ENCODE peak calls at places on chromosomes 3 and 15, in nine cellular contexts. One of them, this sample, is unnamed. For H3K4me1, the result is how much of the 10 kb centered on the place peaks cover.

GRCh38 chr15:22885105-22885504 is 46.6 kb downstream of the NIPA2 start:
- DNase-seq in fibroblast of lung: no peak
- DNase-seq in aorta: no peak
- DNase-seq in upper lobe of right lung: no peak
- DNase-seq in kidney: no peak
- DNase-seq in stomach: no peak
- DNase-seq in hepatocyte: no peak
- DNase-seq in DND-41: no peak
- DNase-seq in tibial nerve: no peak
- DNase-seq in this sample: no peak

GRCh38 chr3:98994128-98994762 is 92.8 kb upstream of the DCBLD2 start:
- DNase-seq in aorta: no peak
- DNase-seq in DND-41: no peak
- DNase-seq in stomach: no peak
- DNase-seq in tibial nerve: peak
- DNase-seq in kidney: no peak
- DNase-seq in hepatocyte: peak
- DNase-seq in fibroblast of lung: peak
- DNase-seq in upper lobe of right lung: no peak
- DNase-seq in this sample: no peak

GRCh38 chr3:178603735-178604134 is 67.5 kb downstream of the KCNMB2 start:
- DNase-seq in kidney: no peak
- DNase-seq in DND-41: no peak
- DNase-seq in upper lobe of right lung: no peak
- DNase-seq in hepatocyte: no peak
- DNase-seq in fibroblast of lung: no peak
- DNase-seq in stomach: no peak
- DNase-seq in aorta: no peak
- DNase-seq in tibial nerve: no peak
- DNase-seq in this sample: no peak

GRCh38 chr3:48614044-48614443 is 4.6 kb upstream of the UQCRC1 start:
- DNase-seq in stomach: no peak
- DNase-seq in hepatocyte: no peak
- DNase-seq in tibial nerve: no peak
- DNase-seq in aorta: no peak
- DNase-seq in fibroblast of lung: peak
- DNase-seq in upper lobe of right lung: no peak
- DNase-seq in kidney: no peak
- DNase-seq in DND-41: no peak
- DNase-seq in this sample: no peak

GRCh38 chr3:134457331-134458125 is 28.3 kb downstream of the ANAPC13 start:
- DNase-seq in aorta: no peak
- DNase-seq in tibial nerve: peak
- DNase-seq in hepatocyte: no peak
- DNase-seq in stomach: no peak
- DNase-seq in kidney: no peak
- DNase-seq in upper lobe of right lung: no peak
- DNase-seq in fibroblast of lung: no peak
- DNase-seq in DND-41: no peak
- DNase-seq in this sample: no peak

GRCh38 chr3:89562373-89562772 is 455.0 kb downstream of the EPHA3 start:
- DNase-seq in tibial nerve: no peak
- DNase-seq in stomach: no peak
- DNase-seq in kidney: no peak
- DNase-seq in hepatocyte: no peak
- DNase-seq in upper lobe of right lung: no peak
- DNase-seq in DND-41: no peak
- DNase-seq in aorta: no peak
- DNase-seq in fibroblast of lung: no peak
- DNase-seq in this sample: no peak

GRCh38 chr3:94036909-94037507 is 8.6 kb upstream of the STX19 start:
- DNase-seq in hepatocyte: peak
- DNase-seq in fibroblast of lung: peak
- DNase-seq in tibial nerve: no peak
- DNase-seq in aorta: no peak
- DNase-seq in stomach: no peak
- DNase-seq in DND-41: no peak
- DNase-seq in upper lobe of right lung: no peak
- DNase-seq in kidney: no peak
- DNase-seq in this sample: no peak

GRCh38 chr15:57540736-57541135 is 51.0 kb upstream of the MYZAP start:
- DNase-seq in hepatocyte: no peak
- DNase-seq in tibial nerve: no peak
- DNase-seq in kidney: no peak
- DNase-seq in upper lobe of right lung: no peak
- DNase-seq in DND-41: no peak
- DNase-seq in fibroblast of lung: no peak
- DNase-seq in aorta: no peak
- DNase-seq in stomach: no peak
- DNase-seq in this sample: no peak

GRCh38 chr3:188061133-188061532 is 92.8 kb upstream of the LPP start:
- DNase-seq in upper lobe of right lung: no peak
- DNase-seq in DND-41: peak
- DNase-seq in tibial nerve: no peak
- DNase-seq in stomach: no peak
- DNase-seq in aorta: no peak
- DNase-seq in kidney: no peak
- DNase-seq in hepatocyte: peak
- DNase-seq in fibroblast of lung: peak
- DNase-seq in this sample: peak

GRCh38 chr15:73081321-73081958 is 29.2 kb downstream of the NEO1 start:
- DNase-seq in fibroblast of lung: peak
- DNase-seq in tibial nerve: peak
- DNase-seq in stomach: no peak
- DNase-seq in aorta: no peak
- DNase-seq in hepatocyte: peak
- DNase-seq in DND-41: peak
- DNase-seq in upper lobe of right lung: no peak
- DNase-seq in kidney: no peak
- DNase-seq in this sample: peak

GRCh38 chr3:145807990-145808389 is 353.0 kb downstream of the PLOD2 start:
- DNase-seq in aorta: no peak
- DNase-seq in kidney: no peak
- DNase-seq in stomach: no peak
- DNase-seq in hepatocyte: peak
- DNase-seq in DND-41: no peak
- DNase-seq in upper lobe of right lung: no peak
- DNase-seq in fibroblast of lung: peak
- DNase-seq in tibial nerve: no peak
- DNase-seq in this sample: no peak

GRCh38 chr3:185606191-185606590 is 20.1 kb downstream of the SENP2 start:
- DNase-seq in aorta: no peak
- DNase-seq in kidney: no peak
- DNase-seq in tibial nerve: no peak
- DNase-seq in fibroblast of lung: no peak
- DNase-seq in hepatocyte: no peak
- DNase-seq in DND-41: no peak
- DNase-seq in stomach: no peak
- DNase-seq in upper lobe of right lung: no peak
- DNase-seq in this sample: no peak
- H3K27ac ChIP-seq in aorta: no peak
- H3K27ac ChIP-seq in kidney: no peak
- H3K27ac ChIP-seq in tibial nerve: no peak
- H3K27ac ChIP-seq in fibroblast of lung: no peak
- H3K27ac ChIP-seq in hepatocyte: no peak
- H3K27ac ChIP-seq in DND-41: no peak
- H3K27ac ChIP-seq in stomach: no peak
- H3K27ac ChIP-seq in upper lobe of right lung: no peak
- H3K27ac ChIP-seq in this sample: no peak

GRCh38 chr15:91737419-91737818 is 116.1 kb upstream of the SLCO3A1 start:
- DNase-seq in DND-41: no peak
- DNase-seq in aorta: no peak
- DNase-seq in kidney: no peak
- DNase-seq in tibial nerve: no peak
- DNase-seq in hepatocyte: no peak
- DNase-seq in fibroblast of lung: no peak
- DNase-seq in upper lobe of right lung: no peak
- DNase-seq in stomach: no peak
- DNase-seq in this sample: no peak
- H3K4me3 ChIP-seq in DND-41: no peak
- H3K4me3 ChIP-seq in aorta: no peak
- H3K4me3 ChIP-seq in kidney: no peak
- H3K4me3 ChIP-seq in tibial nerve: no peak
- H3K4me3 ChIP-seq in hepatocyte: no peak
- H3K4me3 ChIP-seq in fibroblast of lung: no peak
- H3K4me3 ChIP-seq in upper lobe of right lung: no peak
- H3K4me3 ChIP-seq in stomach: no peak
- H3K4me3 ChIP-seq in this sample: no peak

GRCh38 chr3:129558772-129559564 is 16.0 kb downstream of the H1-8 start:
- DNase-seq in tibial nerve: no peak
- DNase-seq in stomach: no peak
- DNase-seq in fibroblast of lung: peak
- DNase-seq in hepatocyte: peak
- DNase-seq in aorta: no peak
- DNase-seq in upper lobe of right lung: no peak
- DNase-seq in DND-41: no peak
- DNase-seq in kidney: no peak
- DNase-seq in this sample: no peak

GRCh38 chr3:129558076-129558771 is 15.2 kb downstream of the H1-8 start:
- DNase-seq in kidney: no peak
- DNase-seq in fibroblast of lung: peak
- DNase-seq in DND-41: no peak
- DNase-seq in upper lobe of right lung: no peak
- DNase-seq in hepatocyte: no peak
- DNase-seq in stomach: no peak
- DNase-seq in tibial nerve: no peak
- DNase-seq in aorta: no peak
- DNase-seq in this sample: no peak

GRCh38 chr3:129556358-129556695 is 13.4 kb downstream of the H1-8 start:
- DNase-seq in aorta: no peak
- DNase-seq in tibial nerve: no peak
- DNase-seq in hepatocyte: no peak
- DNase-seq in upper lobe of right lung: no peak
- DNase-seq in DND-41: no peak
- DNase-seq in stomach: no peak
- DNase-seq in fibroblast of lung: no peak
- DNase-seq in kidney: no peak
- DNase-seq in this sample: no peak

GRCh38 chr3:129556890-129557736 is 14.1 kb downstream of the H1-8 start:
- DNase-seq in tibial nerve: peak
- DNase-seq in stomach: no peak
- DNase-seq in fibroblast of lung: peak
- DNase-seq in upper lobe of right lung: no peak
- DNase-seq in aorta: peak
- DNase-seq in hepatocyte: peak
- DNase-seq in DND-41: no peak
- DNase-seq in kidney: no peak
- DNase-seq in this sample: no peak

DNA sequence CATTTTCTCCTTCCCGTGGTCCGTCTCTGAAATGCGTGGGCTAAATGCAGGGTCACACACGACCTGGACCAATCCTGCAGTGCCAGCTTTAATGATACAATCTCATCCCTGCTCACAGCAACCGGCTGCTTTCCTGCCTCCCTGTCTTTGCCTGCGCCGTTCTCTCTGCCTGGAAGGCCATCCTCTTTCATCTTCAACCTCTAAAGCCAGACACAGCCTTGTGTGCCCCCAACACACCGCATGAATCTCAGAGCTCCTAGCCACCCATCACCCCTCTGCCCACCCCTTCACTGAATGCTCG is 14.7 kb downstream of the H1-8 start:
- DNase-seq in upper lobe of right lung: no peak
- DNase-seq in fibroblast of lung: no peak
- DNase-seq in tibial nerve: no peak
- DNase-seq in DND-41: no peak
- DNase-seq in stomach: no peak
- DNase-seq in kidney: no peak
- DNase-seq in aorta: no peak
- DNase-seq in hepatocyte: no peak
- DNase-seq in this sample: no peak
- H3K4me1 ChIP-seq in upper lobe of right lung: half or more
- H3K4me1 ChIP-seq in fibroblast of lung: half or more
- H3K4me1 ChIP-seq in tibial nerve: half or more
- H3K4me1 ChIP-seq in DND-41: under half
- H3K4me1 ChIP-seq in stomach: half or more
- H3K4me1 ChIP-seq in kidney: under half
- H3K4me1 ChIP-seq in aorta: under half
- H3K4me1 ChIP-seq in hepatocyte: half or more
- H3K4me1 ChIP-seq in this sample: under half

GRCh38 chr3:155745795-155746550 is 1.1 kb upstream of the PLCH1 start:
- DNase-seq in fibroblast of lung: peak
- DNase-seq in hepatocyte: peak
- DNase-seq in stomach: peak
- DNase-seq in DND-41: no peak
- DNase-seq in upper lobe of right lung: peak
- DNase-seq in kidney: no peak
- DNase-seq in tibial nerve: no peak
- DNase-seq in aorta: peak
- DNase-seq in this sample: no peak

GRCh38 chr3:155746703-155747102 is 1.8 kb upstream of the PLCH1 start:
- DNase-seq in stomach: no peak
- DNase-seq in fibroblast of lung: no peak
- DNase-seq in kidney: no peak
- DNase-seq in aorta: no peak
- DNase-seq in tibial nerve: no peak
- DNase-seq in upper lobe of right lung: no peak
- DNase-seq in DND-41: no peak
- DNase-seq in hepatocyte: no peak
- DNase-seq in this sample: no peak

GRCh38 chr3:155744091-155744625 is 713 bp downstream of the PLCH1 start:
- DNase-seq in upper lobe of right lung: peak
- DNase-seq in tibial nerve: no peak
- DNase-seq in kidney: peak
- DNase-seq in DND-41: peak
- DNase-seq in aorta: peak
- DNase-seq in stomach: peak
- DNase-seq in hepatocyte: peak
- DNase-seq in fibroblast of lung: no peak
- DNase-seq in this sample: peak

GRCh38 chr3:155743616-155744015 is 1.3 kb downstream of the PLCH1 start:
- DNase-seq in aorta: no peak
- DNase-seq in tibial nerve: no peak
- DNase-seq in kidney: no peak
- DNase-seq in hepatocyte: no peak
- DNase-seq in upper lobe of right lung: no peak
- DNase-seq in stomach: no peak
- DNase-seq in DND-41: no peak
- DNase-seq in fibroblast of lung: no peak
- DNase-seq in this sample: no peak

DNA sequence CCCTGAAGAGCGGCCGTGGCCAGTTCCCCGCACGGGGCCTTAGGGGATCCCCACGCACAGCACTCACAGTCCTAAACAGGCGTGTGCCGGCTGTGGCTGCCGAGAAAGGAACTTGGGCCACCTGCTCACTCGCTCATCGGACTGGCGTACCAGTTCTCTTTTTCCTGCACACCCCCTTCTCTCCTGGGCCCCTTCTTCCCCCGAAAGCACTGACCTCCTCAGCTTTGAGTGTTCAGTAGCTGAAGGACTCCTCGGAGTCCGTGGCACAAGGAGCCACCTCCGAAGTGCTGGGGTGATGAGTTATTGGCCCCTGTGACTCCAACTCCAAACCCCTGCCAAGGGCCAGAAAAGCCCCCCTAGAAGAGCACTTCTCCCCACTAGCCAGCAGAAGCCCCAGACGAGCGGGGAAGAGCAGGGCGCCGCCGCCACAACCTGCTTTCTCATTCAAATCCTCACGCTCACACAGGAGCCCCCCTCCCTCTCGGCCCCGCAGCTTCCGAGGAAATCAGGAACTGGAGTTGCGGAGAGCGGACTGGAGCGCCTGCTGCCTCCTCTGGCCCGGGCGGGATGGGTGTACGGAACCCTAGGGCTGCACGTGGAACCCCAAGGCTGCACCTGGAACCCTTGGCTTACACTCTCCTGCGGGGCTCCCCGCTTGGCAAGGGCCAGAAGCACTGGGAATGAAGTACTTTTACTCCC is at the start of gene PLCH1:
- DNase-seq in upper lobe of right lung: peak
- DNase-seq in tibial nerve: peak
- DNase-seq in DND-41: peak
- DNase-seq in hepatocyte: peak
- DNase-seq in fibroblast of lung: peak
- DNase-seq in aorta: peak
- DNase-seq in kidney: peak
- DNase-seq in stomach: peak
- DNase-seq in this sample: peak
- H3K27ac ChIP-seq in upper lobe of right lung: peak
- H3K27ac ChIP-seq in tibial nerve: peak
- H3K27ac ChIP-seq in DND-41: peak
- H3K27ac ChIP-seq in hepatocyte: peak
- H3K27ac ChIP-seq in fibroblast of lung: no peak
- H3K27ac ChIP-seq in aorta: no peak
- H3K27ac ChIP-seq in kidney: peak
- H3K27ac ChIP-seq in stomach: peak
- H3K27ac ChIP-seq in this sample: peak

This sample was measured in CD4-positive, alpha-beta memory T cell.